ENCODE peak calls at places on chromosomes 16 and 17, in five cellular contexts. B is H1, T is IMR-90, Z is H9, I is mesenchymal stem cell. N is an unnamed sample.

GRCh38 chr16:30350134-30350871 is 4.8 kb downstream of the CD2BP2 start:
- DNase-seq in Z (no peak), T (no peak), I (peak), B (no peak), N (no peak)

GRCh38 chr17:33335491-33336173 is 42.5 kb upstream of the ASIC2 start:
- DNase-seq in I (peak), T (no peak), B (no peak), Z (peak), N (peak)

GRCh38 chr17:1735418-1735817 is 7.3 kb upstream of the SERPINF2 start:
- DNase-seq in Z (no peak), T (no peak), I (no peak), B (no peak), N (no peak)

GRCh38 chr16:17921357-17921978 is 415.1 kb downstream of the NPIPA8 start:
- DNase-seq in I (no peak), T (no peak), B (peak), Z (peak), N (peak)

GRCh38 chr17:21295036-21295952 is 10.8 kb downstream of the MAP2K3 start:
- DNase-seq in T (peak), I (peak), B (no peak), Z (no peak), N (peak)

GRCh38 chr16:14042706-14043105 is 28.4 kb upstream of the MRTFB start:
- DNase-seq in I (no peak), B (no peak), T (no peak), Z (no peak), N (no peak)

GRCh38 chr17:46764709-46765401 is 53.6 kb downstream of the WNT3 start:
- DNase-seq in B (no peak), I (peak), Z (no peak), T (peak), N (peak)

GRCh38 chr17:49908782-49909714 is 59.9 kb upstream of the DLX4 start:
- DNase-seq in T (no peak), Z (no peak), I (no peak), B (no peak), N (no peak)

GRCh38 chr16:89565506-89566372 is 5.3 kb downstream of the RPL13 start:
- DNase-seq in T (peak), B (no peak), Z (peak), I (peak), N (peak)

GRCh38 chr16:72877374-72878028 is 170.4 kb downstream of the ZFHX3 start:
- DNase-seq in Z (no peak), T (peak), B (no peak), I (peak), N (peak)

GRCh38 chr16:68696514-68696913 is 40.6 kb upstream of the CDH1 start:
- DNase-seq in T (no peak), B (no peak), Z (no peak), I (no peak), N (no peak)

GRCh38 chr17:47741793-47742145 is 8.7 kb downstream of the TBX21 start:
- DNase-seq in I (no peak), Z (peak), T (peak), B (no peak), N (no peak)

GRCh38 chr16:78490847-78491246 is 391.4 kb downstream of the WWOX start:
- DNase-seq in Z (no peak), I (no peak), T (no peak), B (no peak), N (no peak)

GRCh38 chr17:57881143-57881542 is 31.3 kb upstream of the MRPS23 start:
- DNase-seq in I (peak), Z (peak), T (peak), B (no peak), N (no peak)

GRCh38 chr16:47197536-47198179 is 53.9 kb upstream of the NETO2 start:
- DNase-seq in Z (no peak), I (no peak), T (peak), B (no peak), N (no peak)

GRCh38 chr16:4517812-4518211 is 20.8 kb downstream of the CDIP1 start:
- DNase-seq in I (peak), B (no peak), Z (peak), T (peak), N (peak)

GRCh38 chr16:30184430-30185140 is 1.2 kb downstream of the CORO1A start:
- DNase-seq in I (no peak), B (no peak), T (no peak), Z (no peak), N (no peak)

GRCh38 chr17:77476920-77477805 is 336.4 kb downstream of the SEC14L1 start:
- DNase-seq in T (peak), B (no peak), Z (no peak), I (peak), N (peak)

GRCh38 chr16:704552-705380 is 835 bp downstream of the FBXL16 start:
- DNase-seq in T (no peak), I (no peak), B (no peak), Z (no peak), N (no peak)

GRCh38 chr17:48589831-48590602 is at the start of gene HOXB3:
- DNase-seq in B (no peak), I (peak), T (peak), Z (no peak), N (no peak)

GRCh38 chr17:14302421-14303099 is 1.7 kb downstream of the HS3ST3B1 start:
- DNase-seq in Z (peak), B (no peak), T (peak), I (peak), N (peak)

GRCh38 chr16:85402910-85403692 is 210.0 kb upstream of the GSE1 start:
- DNase-seq in I (peak), T (peak), Z (no peak), B (no peak), N (peak)

GRCh38 chr16:78310990-78311561 is 211.6 kb downstream of the WWOX start:
- DNase-seq in Z (peak), T (peak), B (no peak), I (peak), N (peak)

GRCh38 chr17:60174035-60174434 is 24.3 kb downstream of the CA4 start:
- DNase-seq in Z (no peak), B (no peak), T (no peak), I (no peak), N (no peak)

GRCh38 chr17:58032691-58033415 is 25.8 kb upstream of the SRSF1 start:
- DNase-seq in B (peak), T (no peak), Z (no peak), I (no peak), N (peak)

GRCh38 chr16:56932588-56933265 is 785 bp downstream of the HERPUD1 start:
- DNase-seq in B (no peak), Z (peak), I (peak), T (peak), N (peak)

GRCh38 chr16:17299790-17300189 is 171.0 kb downstream of the XYLT1 start:
- DNase-seq in Z (no peak), I (no peak), B (no peak), T (no peak), N (no peak)

GRCh38 chr17:36723459-36723858 is 122.1 kb downstream of the MRM1 start:
- DNase-seq in Z (no peak), B (no peak), T (no peak), I (no peak), N (no peak)

GRCh38 chr16:48536600-48537200 is 73.3 kb downstream of the N4BP1 start:
- DNase-seq in I (no peak), B (no peak), Z (no peak), T (no peak), N (no peak)

GRCh38 chr17:550041-550398 is 164.6 kb downstream of the VPS53 start:
- DNase-seq in Z (no peak), T (peak), I (no peak), B (no peak), N (no peak)

GRCh38 chr16:83959621-83960434 is 6.8 kb downstream of the OSGIN1 start:
- DNase-seq in B (no peak), Z (no peak), T (no peak), I (no peak), N (no peak)

GRCh38 chr17:50206604-50207293 is 5.3 kb upstream of the COL1A1 start:
- DNase-seq in T (peak), Z (peak), I (peak), B (no peak), N (peak)

GRCh38 chr16:69326172-69326873 is 4.1 kb downstream of the PDF start:
- DNase-seq in T (no peak), Z (no peak), B (no peak), I (no peak), N (no peak)

GRCh38 chr16:69143116-69143515 is 10.7 kb downstream of the UTP4 start:
- DNase-seq in Z (no peak), T (no peak), I (peak), B (no peak), N (no peak)

GRCh38 chr17:31085563-31085962 is 9.2 kb upstream of the NF1 start:
- DNase-seq in T (peak), I (peak), B (no peak), Z (no peak), N (no peak)

GRCh38 chr17:1137465-1137894 is 42.3 kb downstream of the ABR start:
- DNase-seq in Z (no peak), B (no peak), I (no peak), T (no peak), N (peak)

GRCh38 chr16:85472514-85472913 is 140.6 kb upstream of the GSE1 start:
- DNase-seq in T (no peak), Z (no peak), I (no peak), B (no peak), N (no peak)

GRCh38 chr16:90010676-90011075 is 8.6 kb downstream of the DBNDD1 start:
- DNase-seq in Z (no peak), I (no peak), T (no peak), B (no peak), N (no peak)

GRCh38 chr17:76138896-76139248 is 2.2 kb downstream of the FOXJ1 start:
- DNase-seq in T (no peak), I (no peak), Z (peak), B (no peak), N (no peak)

GRCh38 chr17:76139801-76140660 is 1.0 kb downstream of the FOXJ1 start:
- DNase-seq in T (no peak), Z (peak), B (no peak), I (no peak), N (peak)

GRCh38 chr17:76138234-76138895 is 2.7 kb downstream of the FOXJ1 start:
- DNase-seq in B (no peak), I (peak), Z (peak), T (no peak), N (peak)

GRCh38 chr17:76140661-76141211 is 309 bp downstream of the FOXJ1 start:
- DNase-seq in B (no peak), I (no peak), Z (no peak), T (no peak), N (no peak)

DNA sequence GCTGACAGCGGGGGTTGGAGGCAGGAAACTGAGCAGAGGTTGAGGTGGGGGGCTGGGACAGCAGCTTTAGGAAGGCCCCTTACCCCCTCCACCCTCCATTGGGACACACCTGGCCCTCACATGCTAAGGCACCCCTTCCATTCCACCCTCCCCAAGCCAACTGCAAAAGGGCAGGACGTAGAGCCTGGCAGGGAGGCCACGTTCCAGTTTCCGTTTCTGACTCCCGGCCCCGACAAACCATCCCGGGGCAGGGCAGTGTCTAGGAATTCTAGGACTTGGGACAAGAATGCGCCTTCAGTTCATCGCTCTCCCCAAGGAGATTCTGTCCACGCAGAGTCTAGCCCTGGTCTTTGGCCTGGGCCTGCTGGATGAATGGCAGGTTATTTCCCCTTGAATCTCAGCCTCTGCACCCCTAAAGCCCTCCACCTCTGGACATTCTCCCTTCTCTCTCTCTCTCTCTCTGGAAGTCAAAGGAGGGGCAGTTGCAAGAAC is 1.7 kb downstream of the FOXJ1 start:
- DNase-seq in B (no peak), T (no peak), Z (peak), I (no peak), N (no peak)
- H4K8ac ChIP-seq in B (no peak), T (no peak), Z (no peak), I (no peak), N (no peak)

GRCh38 chr17:3695129-3695722 is 729 bp downstream of the P2RX5 start:
- DNase-seq in I (no peak), Z (no peak), T (no peak), B (no peak), N (no peak)
- H3K9ac ChIP-seq in I (no peak), Z (no peak), T (no peak), B (no peak), N (no peak)

GRCh38 chr17:42537826-42538451 is 1.9 kb downstream of the NAGLU start:
- DNase-seq in B (no peak), I (no peak), T (no peak), Z (no peak), N (no peak)

GRCh38 chr17:42535400-42536047 is 517 bp upstream of the NAGLU start:
- DNase-seq in Z (no peak), I (no peak), T (no peak), B (no peak), N (no peak)

GRCh38 chr17:42537156-42537805 is 1.2 kb downstream of the NAGLU start:
- DNase-seq in T (no peak), Z (no peak), I (no peak), B (no peak), N (no peak)

GRCh38 chr17:42536372-42537155 is 523 bp downstream of the NAGLU start:
- DNase-seq in T (peak), Z (peak), I (peak), B (no peak), N (peak)

GRCh38 chr17:42536048-42536371 is at the start of gene NAGLU:
- DNase-seq in Z (peak), T (peak), I (peak), B (no peak), N (peak)
- H4K8ac ChIP-seq in Z (no peak), T (peak), I (peak), B (peak), N (no peak)

DNA sequence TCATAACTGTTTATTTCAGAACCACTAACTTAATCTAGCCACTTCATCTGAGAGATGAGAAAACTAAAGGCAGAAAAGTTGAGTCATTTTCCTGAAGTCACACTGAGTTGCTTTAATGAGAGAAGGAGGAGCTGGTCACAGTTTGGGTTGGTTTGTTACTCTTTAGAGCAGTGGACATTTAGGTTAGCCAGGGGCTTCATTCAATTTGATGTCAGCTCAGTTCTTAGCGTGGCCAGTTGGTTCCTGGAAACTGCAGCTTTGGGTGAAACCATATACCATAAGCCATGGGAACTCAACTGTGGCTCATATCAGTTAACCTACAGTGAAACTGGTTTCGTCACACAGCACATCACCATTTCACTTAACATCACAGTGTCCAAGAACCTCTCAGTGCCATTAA is 59.2 kb upstream of the ADORA2B start:
- DNase-seq in I (peak), Z (no peak), T (peak), B (no peak), N (no peak)
- H3K9ac ChIP-seq in I (no peak), Z (no peak), T (no peak), B (no peak), N (no peak)

GRCh38 chr16:11398136-11398535 is 52.9 kb downstream of the RMI2 start:
- DNase-seq in I (no peak), Z (no peak), B (no peak), T (no peak), N (no peak)

GRCh38 chr16:11395008-11395948 is 50.0 kb downstream of the RMI2 start:
- DNase-seq in B (no peak), Z (no peak), I (no peak), T (no peak), N (no peak)

GRCh38 chr16:11395949-11396240 is 50.6 kb downstream of the RMI2 start:
- DNase-seq in I (no peak), Z (no peak), T (no peak), B (no peak), N (no peak)

GRCh38 chr16:11394593-11394960 is 49.3 kb downstream of the RMI2 start:
- DNase-seq in B (no peak), T (no peak), I (no peak), Z (no peak), N (no peak)

GRCh38 chr16:11396241-11397048 is 51.2 kb downstream of the RMI2 start:
- DNase-seq in T (peak), I (peak), Z (peak), B (peak), N (peak)
- H4K8ac ChIP-seq in T (peak), I (peak), Z (no peak), B (peak), N (no peak)

DNA sequence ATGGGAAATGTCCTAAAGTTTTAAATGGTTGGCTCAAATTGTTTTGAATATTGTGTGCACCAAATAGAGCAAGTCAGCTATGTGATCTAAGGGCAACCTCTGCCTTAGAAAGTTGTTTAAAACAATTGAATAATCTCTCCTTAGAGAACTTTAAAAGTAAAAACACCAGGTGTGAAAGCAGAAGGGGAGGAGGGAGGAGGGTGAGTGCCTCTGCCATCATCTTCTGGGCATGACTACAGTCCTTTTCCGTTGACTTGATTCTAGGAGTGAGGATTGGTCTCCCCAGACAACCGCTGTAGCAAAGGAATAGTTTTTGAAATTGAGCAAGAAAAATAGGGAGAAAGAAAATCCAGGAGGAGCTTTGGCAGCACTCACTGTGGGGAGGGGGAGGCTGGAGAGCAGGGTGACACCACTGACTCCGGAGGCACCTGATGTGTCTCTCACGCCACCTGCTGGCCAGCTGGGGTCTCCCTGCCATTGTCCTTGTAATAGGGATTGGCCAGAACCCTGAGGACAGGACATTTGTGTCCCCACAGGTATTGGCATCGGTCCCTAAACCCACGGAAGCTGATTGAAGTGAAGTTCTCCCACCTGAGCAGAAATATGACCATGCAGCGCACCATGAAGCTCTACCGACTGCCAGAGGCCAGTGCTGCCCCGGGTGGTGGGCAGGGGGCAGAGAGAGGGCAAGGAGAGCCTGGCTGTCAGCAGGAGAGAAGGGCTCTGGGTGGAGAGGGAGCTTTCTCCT is 33.3 kb downstream of the PLCD3 start:
- DNase-seq in Z (peak), B (peak), I (peak), T (peak), N (peak)
- H3K9ac ChIP-seq in Z (no peak), B (no peak), I (peak), T (peak), N (no peak)

DNA sequence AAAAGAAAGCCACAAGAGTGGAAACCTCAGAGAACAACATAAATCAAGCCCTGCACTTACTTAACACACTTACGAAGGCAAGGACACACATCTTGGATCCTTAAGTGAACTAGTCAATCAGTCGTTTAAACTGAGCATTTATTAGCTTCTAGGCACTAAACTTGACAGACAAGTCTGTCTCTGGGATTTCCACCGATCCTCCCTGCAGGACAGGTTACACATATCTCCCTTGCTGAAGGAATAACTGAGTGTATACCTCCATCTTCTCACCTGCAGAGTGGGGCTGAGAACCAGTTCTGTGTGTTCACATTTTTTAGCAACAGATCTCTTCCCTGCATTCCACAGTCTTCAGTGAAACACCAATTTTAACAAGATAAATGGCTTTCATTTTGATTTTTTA is 8.9 kb downstream of the GP2 start:
- DNase-seq in Z (no peak), I (no peak), T (no peak), B (no peak), N (no peak)
- H4K8ac ChIP-seq in Z (no peak), I (no peak), T (no peak), B (no peak), N (no peak)

DNA sequence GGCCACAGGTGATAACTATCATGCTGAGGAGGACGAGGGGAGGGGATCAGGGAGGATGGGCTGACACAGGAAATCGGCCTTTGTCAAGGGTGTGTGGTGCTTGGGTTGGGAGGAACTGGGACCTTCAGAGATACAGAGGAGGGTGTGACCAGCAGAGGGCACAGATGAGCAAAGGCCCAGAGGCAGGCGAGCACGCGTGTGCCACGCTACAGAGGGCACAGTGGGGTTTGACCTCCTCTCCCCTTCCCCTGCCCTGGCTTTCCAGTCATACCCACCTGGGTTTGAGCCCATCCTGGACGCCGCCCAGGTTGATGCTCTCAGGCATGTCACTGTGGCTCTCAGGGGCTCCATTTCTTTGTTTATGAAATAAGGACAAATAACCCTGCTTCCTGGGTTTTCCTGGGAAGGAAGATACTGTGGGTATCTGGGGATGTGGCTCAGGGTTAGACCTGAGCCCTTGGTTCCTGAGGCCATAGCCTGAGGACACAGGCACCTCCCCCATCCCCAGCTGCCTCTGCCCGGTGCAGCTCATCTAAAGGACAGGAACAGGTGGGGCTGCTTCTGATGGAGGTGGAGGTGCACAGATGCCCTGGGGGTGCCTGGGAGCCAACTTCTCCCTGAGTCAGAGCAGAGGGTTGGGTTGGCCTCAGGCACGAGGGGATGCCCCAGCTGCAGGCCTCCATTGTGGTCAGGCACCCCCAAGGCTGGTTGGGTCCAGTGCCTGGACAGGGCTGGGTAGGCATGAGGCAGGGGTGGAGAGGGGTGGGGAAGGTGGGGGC is 51.8 kb downstream of the BEAN1 start:
- DNase-seq in I (peak), B (peak), Z (peak), T (peak), N (peak)
- H3K9ac ChIP-seq in I (no peak), B (no peak), Z (no peak), T (no peak), N (no peak)